ENCODE peak calls at places on chromosome 14, in nine cellular contexts. X is cardiac muscle cell; S is trophoblast cell; B is Panc1; Z is thoracic aorta; G is neural progenitor cell; D is GM23248; A is effector memory CD4-positive, alpha-beta T cell; V is HCT116. O is an unnamed sample. For H3K27me3, the result is how much of the 10 kb centered on the place peaks cover.

GRCh38 chr14:34064349-34064748 is 113.5 kb upstream of the EGLN3 start:
- DNase-seq in B (no peak), D (peak), G (no peak), A (no peak), S (no peak), X (peak), V (no peak), Z (no peak), O (no peak)

GRCh38 chr14:100239200-100239839 is 376 bp downstream of the YY1 start:
- DNase-seq in A (peak), V (no peak), S (peak), B (no peak), X (no peak), G (no peak), D (peak), Z (no peak), O (no peak)

GRCh38 chr14:92294506-92294905 is 28.5 kb upstream of the SLC24A4 start:
- DNase-seq in A (no peak), B (no peak), Z (no peak), D (peak), G (no peak), V (no peak), X (no peak), S (no peak), O (no peak)

GRCh38 chr14:70018246-70018645 is 139.0 kb downstream of the SMOC1 start:
- DNase-seq in A (no peak), V (no peak), D (peak), S (no peak), B (no peak), Z (no peak), G (no peak), X (peak), O (no peak)

GRCh38 chr14:22838631-22839041 is 2.3 kb downstream of the MMP14 start:
- DNase-seq in A (no peak), B (no peak), S (peak), X (peak), D (peak), V (no peak), Z (no peak), G (no peak), O (no peak)

GRCh38 chr14:90483551-90483950 is 86.7 kb downstream of the CALM1 start:
- DNase-seq in A (peak), S (no peak), Z (no peak), V (no peak), X (no peak), G (no peak), B (no peak), D (no peak), O (no peak)

GRCh38 chr14:60134702-60135101 is 30.5 kb downstream of the DHRS7 start:
- DNase-seq in D (no peak), V (no peak), A (no peak), S (no peak), B (no peak), Z (no peak), X (no peak), G (no peak), O (no peak)

GRCh38 chr14:59275668-59276067 is 87.2 kb downstream of the DAAM1 start:
- DNase-seq in V (peak), D (peak), X (peak), S (no peak), A (no peak), B (peak), G (no peak), Z (no peak), O (no peak)

GRCh38 chr14:65936342-65936741 is 523.8 kb downstream of the FUT8 start:
- DNase-seq in B (no peak), V (no peak), Z (no peak), S (no peak), A (no peak), X (no peak), D (no peak), G (no peak), O (no peak)

GRCh38 chr14:84095796-84096195 is 1434.1 kb upstream of the FLRT2 start:
- DNase-seq in Z (no peak), X (no peak), B (no peak), V (no peak), D (no peak), G (no peak), A (no peak), S (no peak), O (no peak)

GRCh38 chr14:58787601-58788000 is 149.8 kb downstream of the DACT1 start:
- DNase-seq in Z (no peak), S (no peak), G (no peak), X (no peak), A (no peak), D (peak), B (no peak), V (no peak), O (no peak)

GRCh38 chr14:69808919-69809808 is 12.1 kb upstream of the SLC10A1 start:
- DNase-seq in D (no peak), A (no peak), Z (no peak), V (no peak), G (no peak), B (no peak), S (no peak), X (no peak), O (no peak)

GRCh38 chr14:89489796-89490506 is 72.9 kb upstream of the FOXN3 start:
- DNase-seq in D (peak), X (peak), Z (no peak), A (no peak), B (no peak), V (no peak), S (no peak), G (no peak), O (no peak)

GRCh38 chr14:66443158-66443695 is 42.9 kb upstream of the CCDC196 start:
- DNase-seq in A (no peak), D (peak), V (no peak), X (no peak), G (no peak), Z (no peak), S (no peak), B (no peak), O (no peak)

GRCh38 chr14:88551094-88551870 is 3.5 kb downstream of the PTPN21 start:
- DNase-seq in X (peak), Z (no peak), G (peak), D (peak), A (no peak), B (no peak), S (peak), V (peak), O (no peak)

GRCh38 chr14:70698288-70698687 is 56.6 kb downstream of the TTC9 start:
- DNase-seq in G (no peak), A (no peak), Z (no peak), X (peak), V (no peak), B (no peak), S (no peak), D (peak), O (no peak)

GRCh38 chr14:45085004-45085403 is 1.1 kb downstream of the PRPF39 start:
- DNase-seq in V (no peak), S (no peak), B (no peak), X (peak), A (no peak), G (peak), D (peak), Z (no peak), O (no peak)

GRCh38 chr14:63692309-63693020 is 35.4 kb downstream of the SGPP1 start:
- DNase-seq in X (no peak), A (no peak), B (no peak), V (no peak), S (peak), G (no peak), D (peak), Z (no peak), O (no peak)

GRCh38 chr14:74326369-74327152 is 21.7 kb upstream of the VRTN start:
- DNase-seq in V (no peak), X (peak), G (peak), D (no peak), B (no peak), A (no peak), Z (no peak), S (no peak), O (peak)

GRCh38 chr14:34324363-34324795 is 137.7 kb downstream of the SPTSSA start:
- DNase-seq in A (no peak), G (peak), X (peak), B (no peak), Z (no peak), S (no peak), V (peak), D (peak), O (no peak)

GRCh38 chr14:64247186-64247585 is 47.0 kb downstream of the ESR2 start:
- DNase-seq in X (no peak), A (no peak), B (no peak), G (no peak), D (no peak), V (no peak), Z (no peak), S (no peak), O (no peak)

GRCh38 chr14:65015391-65015790 is 28.7 kb downstream of the FNTB start:
- DNase-seq in D (no peak), Z (no peak), V (no peak), X (no peak), B (no peak), G (no peak), A (no peak), S (no peak), O (no peak)

GRCh38 chr14:100775351-100775830 is 48.7 kb downstream of the DLK1 start:
- DNase-seq in V (no peak), S (no peak), B (no peak), Z (no peak), X (no peak), D (no peak), G (no peak), A (no peak), O (no peak)

GRCh38 chr14:100621806-100622205 is 34.6 kb upstream of the BEGAIN start:
- DNase-seq in Z (no peak), S (no peak), D (no peak), G (no peak), A (no peak), V (peak), B (no peak), X (no peak), O (no peak)

GRCh38 chr14:47678993-47679392 is 3.6 kb upstream of the MDGA2 start:
- DNase-seq in B (no peak), X (no peak), A (no peak), V (no peak), G (peak), S (no peak), D (no peak), Z (no peak), O (no peak)

GRCh38 chr14:99821519-99822165 is 28.4 kb downstream of the EML1 start:
- DNase-seq in S (no peak), G (no peak), B (no peak), X (peak), V (no peak), D (peak), A (no peak), Z (no peak), O (no peak)

GRCh38 chr14:100528962-100529560 is 58.2 kb downstream of the BEGAIN start:
- DNase-seq in A (no peak), X (no peak), G (no peak), S (no peak), D (no peak), V (no peak), B (no peak), Z (no peak), O (no peak)

GRCh38 chr14:96482986-96483385 is 19.2 kb upstream of the PAPOLA start:
- DNase-seq in Z (no peak), A (no peak), X (no peak), D (no peak), B (no peak), S (no peak), G (no peak), V (no peak), O (no peak)

GRCh38 chr14:53630336-53630735 is 326.3 kb downstream of the BMP4 start:
- DNase-seq in D (no peak), Z (no peak), S (no peak), A (no peak), V (no peak), G (no peak), X (no peak), B (no peak), O (no peak)

GRCh38 chr14:59591641-59592040 is 15.0 kb upstream of the CCDC175 start:
- DNase-seq in G (no peak), S (no peak), B (no peak), X (no peak), A (no peak), Z (no peak), V (no peak), D (no peak), O (no peak)

GRCh38 chr14:63642229-63642611 is 549 bp upstream of the WDR89 start:
- DNase-seq in A (peak), S (peak), Z (peak), B (peak), G (peak), X (peak), D (peak), V (peak), O (peak)

GRCh38 chr14:90523544-90523943 is 126.7 kb downstream of the CALM1 start:
- DNase-seq in V (no peak), G (no peak), Z (no peak), S (peak), B (no peak), X (peak), D (peak), A (no peak), O (no peak)

GRCh38 chr14:65945333-65945732 is 532.8 kb downstream of the FUT8 start:
- DNase-seq in D (no peak), Z (no peak), S (no peak), X (no peak), A (no peak), G (no peak), B (no peak), V (no peak), O (no peak)

GRCh38 chr14:75497191-75497590 is 25.1 kb upstream of the BATF start:
- DNase-seq in A (no peak), X (no peak), V (no peak), G (no peak), B (no peak), S (no peak), Z (no peak), D (no peak), O (no peak)

GRCh38 chr14:21467620-21468019 is 9.1 kb downstream of the RAB2B start:
- DNase-seq in X (peak), G (no peak), D (peak), S (no peak), B (no peak), Z (no peak), A (no peak), V (no peak), O (no peak)

DNA sequence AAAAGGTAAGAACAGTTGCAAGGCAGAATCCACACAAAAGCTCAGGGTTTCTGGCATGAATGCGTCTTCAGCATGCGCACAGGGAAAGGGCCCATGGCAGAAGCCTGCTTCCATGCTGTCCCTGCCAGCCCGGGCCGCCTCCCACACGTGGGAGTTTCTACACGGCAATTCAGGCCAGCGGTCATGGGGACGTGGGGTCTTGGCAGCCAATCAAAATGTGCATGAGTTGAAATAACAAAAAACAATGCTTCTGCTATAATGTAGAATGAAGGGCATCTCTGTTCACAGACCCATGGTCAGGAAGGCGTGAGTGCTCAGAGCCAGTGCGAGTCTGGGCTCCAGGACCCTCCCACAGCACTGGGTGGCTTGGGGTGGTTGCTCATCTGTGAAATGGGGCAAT is 28.6 kb downstream of the AMN start:
- DNase-seq in Z (no peak), A (no peak), D (no peak), S (no peak), B (no peak), X (peak), G (no peak), V (no peak), O (no peak)
- H3K27ac ChIP-seq in Z (no peak), A (no peak), D (no peak), S (no peak), B (no peak), X (no peak), G (no peak), V (no peak), O (no peak)

DNA sequence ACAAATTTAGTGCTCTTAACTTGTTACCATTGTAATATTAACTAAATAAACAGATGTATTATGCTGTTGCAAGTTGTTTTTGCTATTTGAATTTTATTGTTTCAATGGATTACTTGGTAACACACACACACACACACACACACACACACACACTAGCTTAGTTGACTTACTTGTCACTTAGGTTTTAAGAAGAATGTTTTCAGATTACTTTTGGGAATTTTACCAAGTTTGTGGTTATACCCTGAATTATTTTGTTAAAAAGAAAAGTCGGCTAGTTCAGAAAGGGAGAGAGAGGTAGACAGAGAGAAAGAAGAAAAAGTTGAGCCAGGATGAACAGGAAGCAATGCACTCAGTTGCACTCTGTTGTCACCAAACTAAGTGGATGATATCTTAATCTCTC is 5.3 kb downstream of the SSTR1 start:
- DNase-seq in Z (no peak), X (peak), D (no peak), B (no peak), V (no peak), S (no peak), A (no peak), G (no peak), O (no peak)
- H3K27me3 ChIP-seq in Z (under half), X (half or more), D (under half), B (under half), V (under half), S (under half), A (under half), G (half or more), O (under half)

GRCh38 chr14:55780156-55780946 is 200.3 kb downstream of the KTN1 start:
- DNase-seq in S (no peak), A (no peak), D (peak), B (no peak), X (peak), V (no peak), G (no peak), Z (peak), O (no peak)
- H3K4me3 ChIP-seq in S (no peak), A (no peak), D (no peak), B (no peak), X (no peak), V (no peak), G (no peak), Z (peak), O (no peak)

DNA sequence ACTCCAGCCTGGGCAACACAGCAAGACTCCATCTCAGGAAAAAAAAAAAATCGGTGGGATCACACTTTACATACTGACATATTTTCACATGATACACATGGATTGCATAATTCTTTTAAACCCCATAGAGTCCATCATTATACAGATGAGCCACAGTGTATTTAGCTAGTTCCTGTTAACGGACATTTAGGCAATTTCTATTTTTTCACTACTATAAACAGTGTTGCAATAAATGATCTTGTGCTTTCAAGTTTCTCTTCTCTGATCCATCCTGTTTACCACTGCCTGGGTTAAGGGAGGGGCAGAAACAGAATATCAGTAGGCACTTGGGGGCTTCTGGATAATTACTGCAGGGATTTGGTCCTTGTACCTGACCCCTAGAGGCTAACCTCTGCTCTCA is 43.4 kb upstream of the SPTLC2 start:
- DNase-seq in B (no peak), G (no peak), X (no peak), S (no peak), D (no peak), A (no peak), Z (no peak), V (no peak), O (no peak)
- H3K27ac ChIP-seq in B (no peak), G (no peak), X (no peak), S (no peak), D (no peak), A (no peak), Z (no peak), V (no peak), O (no peak)

GRCh38 chr14:76940057-76940456 is 88.5 kb downstream of the IRF2BPL start:
- DNase-seq in V (no peak), A (no peak), G (no peak), D (no peak), X (no peak), Z (no peak), B (no peak), S (no peak), O (no peak)

GRCh38 chr14:76946753-76947077 is 81.8 kb downstream of the IRF2BPL start:
- DNase-seq in S (no peak), B (no peak), G (no peak), X (no peak), V (no peak), A (no peak), Z (no peak), D (no peak), O (no peak)

GRCh38 chr14:76941544-76942287 is 86.8 kb downstream of the IRF2BPL start:
- DNase-seq in V (no peak), Z (no peak), G (no peak), B (no peak), D (no peak), X (no peak), A (no peak), S (no peak), O (no peak)

GRCh38 chr14:76942288-76942778 is 86.2 kb downstream of the IRF2BPL start:
- DNase-seq in G (no peak), B (no peak), D (no peak), S (no peak), A (no peak), Z (no peak), X (no peak), V (no peak), O (no peak)

DNA sequence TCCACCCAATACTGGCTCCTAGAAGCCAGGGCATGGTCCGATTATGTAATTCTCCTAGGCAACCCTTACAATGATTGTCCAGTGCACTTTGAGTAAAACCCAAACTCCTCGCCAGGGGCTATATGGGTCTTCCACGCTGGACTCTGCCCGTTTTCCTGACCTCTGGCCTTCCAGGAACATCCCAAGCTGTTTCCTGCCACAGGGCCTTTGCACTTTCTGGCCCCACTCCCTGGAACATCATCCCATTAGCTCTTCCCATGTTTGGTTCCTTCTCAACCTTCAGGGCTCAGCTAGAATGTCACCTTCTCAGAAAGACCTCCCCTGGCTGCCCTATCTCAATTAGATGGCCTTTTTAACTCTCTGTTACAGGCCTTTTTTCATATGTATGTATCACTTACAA is 85.4 kb downstream of the IRF2BPL start:
- DNase-seq in Z (no peak), S (no peak), B (no peak), D (no peak), A (no peak), G (no peak), X (no peak), V (no peak), O (no peak)
- H3K27me3 ChIP-seq in Z (under half), S (under half), B (under half), D (under half), A (under half), G (under half), X (under half), V (under half), O (under half)

GRCh38 chr14:23941669-23942068 is 11.9 kb upstream of the DHRS4 start:
- DNase-seq in V (no peak), S (no peak), Z (no peak), D (no peak), G (no peak), X (no peak), A (no peak), B (no peak), O (no peak)

GRCh38 chr14:23938823-23939222 is 14.7 kb upstream of the DHRS4 start:
- DNase-seq in X (no peak), V (no peak), Z (no peak), B (no peak), S (no peak), G (no peak), A (no peak), D (no peak), O (no peak)

GRCh38 chr14:23939607-23940326 is 13.8 kb upstream of the DHRS4 start:
- DNase-seq in D (no peak), G (no peak), S (no peak), A (no peak), X (no peak), V (no peak), B (no peak), Z (no peak), O (no peak)

GRCh38 chr14:23942587-23942986 is 11.0 kb upstream of the DHRS4 start:
- DNase-seq in A (no peak), X (no peak), G (no peak), S (no peak), V (no peak), B (no peak), D (no peak), Z (no peak), O (no peak)

DNA sequence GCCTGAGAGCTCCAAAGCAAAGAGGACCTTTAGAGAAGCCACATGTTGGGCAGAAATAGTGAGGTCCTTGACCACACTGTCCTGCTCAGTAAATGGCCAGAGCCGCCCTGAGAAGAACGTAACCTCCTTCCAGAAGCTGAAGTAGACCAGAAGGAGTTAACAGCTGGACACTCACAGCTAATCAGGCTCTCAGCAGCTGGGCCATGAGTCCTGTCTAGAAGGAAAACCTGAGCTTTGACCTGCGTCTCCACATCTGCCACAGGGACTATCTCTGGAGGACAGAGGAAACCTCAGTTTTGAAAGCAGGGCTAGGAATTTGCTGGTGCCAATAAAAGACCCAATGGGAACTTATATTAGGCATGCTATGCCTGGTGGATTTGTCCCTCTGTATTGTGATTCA is 12.3 kb upstream of the DHRS4 start:
- DNase-seq in B (no peak), A (no peak), D (no peak), G (no peak), S (no peak), Z (no peak), V (no peak), X (no peak), O (no peak)
- H3K4me3 ChIP-seq in B (no peak), A (no peak), D (no peak), G (no peak), S (no peak), Z (no peak), V (no peak), X (no peak), O (no peak)

O was measured in iPS DF 6.9.